ENCODE peak calls at places on chromosomes 12 and 14, in seven cellular contexts. T is Panc1; D is neuronal stem cell; L is transverse colon; W is HCT116; J is BJ; Z is naive thymus-derived CD4-positive, alpha-beta T cell. Y is an unnamed sample.

GRCh38 chr14:24145700-24146621 is at the start of gene PSME2:
- DNase-seq in T (no peak), D (no peak), L (no peak), W (no peak), J (no peak), Z (no peak), Y (no peak)

GRCh38 chr12:34304001-34304400 is 281.7 kb downstream of the ALG10 start:
- DNase-seq in T (no peak), D (no peak), L (no peak), W (no peak), J (no peak), Z (no peak), Y (no peak)

GRCh38 chr12:120775862-120776552 is 50.4 kb downstream of the ACADS start:
- DNase-seq in T (no peak), D (no peak), L (no peak), W (no peak), J (no peak), Z (no peak), Y (no peak)

GRCh38 chr12:4272976-4273650 is 449 bp upstream of the CCND2 start:
- DNase-seq in T (no peak), D (no peak), L (no peak), W (no peak), J (no peak), Z (no peak), Y (no peak)

GRCh38 chr12:188910-189621 is 24.9 kb downstream of the SLC6A12 start:
- DNase-seq in T (no peak), D (peak; percentile 54), L (peak; percentile 59), W (no peak), J (no peak), Z (peak; percentile 33), Y (peak; percentile 25)

GRCh38 chr12:76755829-76756379 is 8.0 kb upstream of the ZDHHC17 start:
- DNase-seq in T (no peak), D (no peak), L (no peak), W (no peak), J (no peak), Z (no peak), Y (no peak)

GRCh38 chr14:101603096-101603495 is 41.8 kb downstream of the DIO3 start:
- DNase-seq in T (no peak), D (no peak), L (peak; percentile 1), W (no peak), J (no peak), Z (no peak), Y (no peak)

GRCh38 chr12:26953447-26953846 is 15.2 kb downstream of the FGFR1OP2 start:
- DNase-seq in T (no peak), D (no peak), L (no peak), W (no peak), J (no peak), Z (no peak), Y (no peak)

GRCh38 chr14:96584199-96584906 is 82.2 kb downstream of the PAPOLA start:
- DNase-seq in T (peak; percentile 13), D (peak; percentile 61), L (peak; percentile 27), W (peak; percentile 33), J (no peak), Z (no peak), Y (peak; percentile 41)

GRCh38 chr14:104510794-104511611 is 68.6 kb upstream of the C14orf180 start:
- DNase-seq in T (no peak), D (no peak), L (no peak), W (no peak), J (no peak), Z (no peak), Y (no peak)

GRCh38 chr14:36720657-36721056 is 59.0 kb downstream of the PAX9 start:
- DNase-seq in T (no peak), D (no peak), L (no peak), W (no peak), J (no peak), Z (no peak), Y (no peak)

GRCh38 chr12:111557271-111558106 is 41.6 kb downstream of the ATXN2 start:
- DNase-seq in T (no peak), D (no peak), L (no peak), W (no peak), J (peak; percentile 17), Z (no peak), Y (no peak)

GRCh38 chr14:24900281-24900868 is 149.6 kb downstream of the STXBP6 start:
- DNase-seq in T (no peak), D (no peak), L (no peak), W (no peak), J (peak; percentile 81), Z (no peak), Y (no peak)

GRCh38 chr14:59055439-59056045 is 132.9 kb upstream of the DAAM1 start:
- DNase-seq in T (peak; percentile 24), D (peak; percentile 33), L (peak; percentile 17), W (peak; percentile 13), J (peak; percentile 9), Z (no peak), Y (no peak)

GRCh38 chr12:70290126-70290525 is 46.9 kb downstream of the CNOT2 start:
- DNase-seq in T (no peak), D (no peak), L (no peak), W (no peak), J (no peak), Z (no peak), Y (no peak)

GRCh38 chr12:121330195-121330594 is 22.0 kb downstream of the ANAPC5 start:
- DNase-seq in T (no peak), D (no peak), L (no peak), W (no peak), J (no peak), Z (no peak), Y (no peak)

GRCh38 chr14:92986254-92987147 is 63.6 kb downstream of the CHGA start:
- DNase-seq in T (no peak), D (no peak), L (no peak), W (no peak), J (no peak), Z (no peak), Y (no peak)

GRCh38 chr12:69071091-69071370 is 138.1 kb upstream of the CPM start:
- DNase-seq in T (no peak), D (no peak), L (no peak), W (no peak), J (no peak), Z (no peak), Y (no peak)

GRCh38 chr12:26918321-26919215 is 19.2 kb downstream of the INTS13 start:
- DNase-seq in T (no peak), D (no peak), L (no peak), W (no peak), J (peak; percentile 14), Z (no peak), Y (no peak)

GRCh38 chr12:33708935-33709334 is 269.3 kb upstream of the SYT10 start:
- DNase-seq in T (no peak), D (no peak), L (no peak), W (no peak), J (no peak), Z (no peak), Y (no peak)

GRCh38 chr12:91109148-91109564 is 2.1 kb downstream of the LUM start:
- DNase-seq in T (peak; percentile 15), D (peak; percentile 51), L (peak; percentile 70), W (peak; percentile 27), J (peak; percentile 58), Z (no peak), Y (peak; percentile 6)

GRCh38 chr12:83700858-83701257 is 1014.2 kb downstream of the TMTC2 start:
- DNase-seq in T (no peak), D (no peak), L (no peak), W (no peak), J (no peak), Z (no peak), Y (no peak)

GRCh38 chr12:81866081-81866480 is 106.9 kb upstream of the PPFIA2 start:
- DNase-seq in T (no peak), D (no peak), L (no peak), W (no peak), J (no peak), Z (no peak), Y (no peak)

GRCh38 chr14:65790185-65790815 is 377.8 kb downstream of the FUT8 start:
- DNase-seq in T (no peak), D (no peak), L (no peak), W (no peak), J (no peak), Z (no peak), Y (no peak)

GRCh38 chr12:116427200-116427932 is 131.8 kb upstream of the MAP1LC3B2 start:
- DNase-seq in T (no peak), D (no peak), L (no peak), W (peak; percentile 27), J (no peak), Z (no peak), Y (no peak)

DNA sequence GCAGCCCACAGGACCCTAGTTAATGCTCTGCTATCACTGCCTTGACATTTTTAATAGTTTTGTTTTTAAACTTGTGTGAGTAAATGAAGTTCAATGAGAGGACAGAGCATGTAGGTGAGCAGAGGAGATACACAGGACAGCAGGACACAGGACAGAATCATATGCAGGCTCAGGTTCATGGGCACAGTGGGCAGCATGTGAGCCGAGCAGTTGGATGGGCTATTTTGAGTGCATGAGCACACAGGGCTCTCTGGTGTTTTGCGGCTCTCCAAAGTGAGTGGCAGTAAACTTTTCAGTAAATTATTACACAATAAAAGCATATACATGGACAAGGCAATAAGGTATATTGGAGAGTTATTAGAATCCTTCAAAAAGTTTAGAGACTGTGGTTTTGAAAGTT is 189.7 kb upstream of the OR4E1 start:
- DNase-seq in T (no peak), D (no peak), L (no peak), W (no peak), J (no peak), Z (no peak), Y (no peak)
- H3K4me3 ChIP-seq in T (no peak overlapping the region), D (no peak overlapping the region), L (no peak overlapping the region), W (no peak overlapping the region), J (no peak overlapping the region), Z (peak overlapping the region; percentile 26), Y (no peak overlapping the region)

DNA sequence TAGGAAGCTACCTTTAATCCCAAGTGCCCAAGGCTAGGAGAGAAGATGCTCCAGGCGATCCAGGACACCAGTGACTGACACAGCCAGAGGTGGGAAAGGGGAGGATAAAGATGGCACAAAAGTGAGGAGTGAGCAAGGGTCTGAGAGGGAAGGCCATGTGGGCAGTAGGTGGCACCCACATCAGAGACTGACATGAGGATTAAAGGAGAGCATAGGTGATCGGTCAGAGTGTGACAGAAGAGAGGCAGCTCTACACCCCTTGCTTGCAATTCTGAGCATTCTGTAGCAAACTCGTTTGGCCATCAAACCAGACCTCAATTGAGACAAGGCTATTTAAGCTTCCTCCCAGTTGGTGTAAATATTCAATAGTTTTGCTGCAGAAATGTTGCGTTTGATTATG is 724 bp upstream of the CD27 start:
- DNase-seq in T (no peak), D (no peak), L (no peak), W (no peak), J (no peak), Z (no peak), Y (no peak)
- H3K4me3 ChIP-seq in T (no peak overlapping the region), D (no peak overlapping the region), L (no peak overlapping the region), W (no peak overlapping the region), J (no peak overlapping the region), Z (peak overlapping the region; percentile 19), Y (peak overlapping the region; percentile 85)

GRCh38 chr12:46555379-46555778 is 182.8 kb upstream of the SLC38A2 start:
- DNase-seq in T (no peak), D (no peak), L (no peak), W (no peak), J (peak; percentile 80), Z (no peak), Y (no peak)
- H3K4me3 ChIP-seq in T (no peak overlapping the region), D (no peak overlapping the region), L (no peak overlapping the region), W (no peak overlapping the region), J (no peak overlapping the region), Z (no peak overlapping the region), Y (no peak overlapping the region)

DNA sequence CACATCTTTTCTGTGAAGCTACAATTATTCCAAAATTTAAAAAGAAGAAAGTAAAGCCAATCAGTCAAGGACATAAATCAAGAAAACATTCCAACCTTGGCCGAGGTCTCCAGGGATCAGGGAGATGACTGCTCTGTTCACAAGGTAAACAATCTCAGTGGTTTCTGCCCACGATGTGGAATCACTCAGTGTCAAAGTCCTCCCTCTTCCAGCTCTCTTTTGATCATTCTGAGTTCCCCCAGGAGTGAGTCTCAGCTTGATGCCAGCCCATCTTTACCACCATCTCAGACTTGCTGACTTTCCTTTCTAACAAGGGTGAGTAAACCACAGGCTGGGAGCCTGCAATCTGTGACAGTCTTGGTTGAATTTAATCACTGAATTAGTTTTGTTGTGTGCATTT is 4.8 kb upstream of the SERPINA9 start:
- DNase-seq in T (no peak), D (no peak), L (no peak), W (no peak), J (no peak), Z (no peak), Y (no peak)
- H3K4me3 ChIP-seq in T (no peak overlapping the region), D (no peak overlapping the region), L (no peak overlapping the region), W (no peak overlapping the region), J (no peak overlapping the region), Z (no peak overlapping the region), Y (no peak overlapping the region)

Y was measured in GM06990.